ENCODE peak calls at places on chromosomes 5 and 9, in eight cellular contexts. Q is endothelial cell of umbilical vein; E is CD4-positive, alpha-beta T cell; R is right atrium auricular region; Z is MM.1S; L is colonic mucosa; M is CD8-positive, alpha-beta T cell; S is PC-9. N is an unnamed sample.

GRCh38 chr9:93223241-93224180 is 39.6 kb downstream of the WNK2 start:
- DNase-seq in Q (no peak), E (no peak), R (no peak), Z (no peak), L (peak), M (no peak), S (peak), N (peak)

GRCh38 chr9:13351768-13352386 is 72.4 kb upstream of the MPDZ start:
- DNase-seq in Q (peak), E (no peak), R (no peak), Z (peak), L (no peak), M (no peak), S (no peak), N (peak)

GRCh38 chr5:122195784-122196394 is 66.5 kb downstream of the ZNF474 start:
- DNase-seq in Q (peak), E (no peak), R (no peak), Z (peak), L (peak), M (no peak), S (peak), N (peak)

GRCh38 chr9:81182421-81182820 is 506.9 kb downstream of the TLE1 start:
- DNase-seq in Q (no peak), E (no peak), R (no peak), Z (no peak), L (no peak), M (no peak), S (no peak), N (no peak)

GRCh38 chr9:133945977-133946753 is 46.0 kb downstream of the VAV2 start:
- DNase-seq in Q (no peak), E (no peak), R (no peak), Z (no peak), L (no peak), M (no peak), S (no peak), N (no peak)

GRCh38 chr5:89946514-89946913 is 463.0 kb downstream of the CETN3 start:
- DNase-seq in Q (no peak), E (no peak), R (no peak), Z (no peak), L (no peak), M (no peak), S (no peak), N (no peak)

GRCh38 chr9:10232352-10232930 is 380.4 kb downstream of the PTPRD start:
- DNase-seq in Q (peak), E (no peak), R (no peak), Z (no peak), L (no peak), M (no peak), S (no peak), N (no peak)

GRCh38 chr9:95874303-95874988 is 1.0 kb upstream of the ERCC6L2 start:
- DNase-seq in Q (no peak), E (no peak), R (no peak), Z (no peak), L (peak), M (no peak), S (peak), N (peak)

GRCh38 chr9:129619787-129620668 is 873 bp downstream of the C9orf50 start:
- DNase-seq in Q (no peak), E (no peak), R (no peak), Z (no peak), L (no peak), M (no peak), S (peak), N (no peak)

GRCh38 chr9:98057095-98057799 is 715 bp downstream of the NANS start:
- DNase-seq in Q (peak), E (peak), R (no peak), Z (peak), L (no peak), M (peak), S (no peak), N (no peak)

GRCh38 chr5:180111273-180111695 is 39.7 kb upstream of the RNF130 start:
- DNase-seq in Q (no peak), E (no peak), R (no peak), Z (no peak), L (no peak), M (no peak), S (no peak), N (no peak)

GRCh38 chr5:164893071-164893470 is 1387.7 kb downstream of the MAT2B start:
- DNase-seq in Q (no peak), E (no peak), R (no peak), Z (no peak), L (no peak), M (no peak), S (no peak), N (no peak)

GRCh38 chr5:19986806-19987205 is 1.2 kb downstream of the CDH18 start:
- DNase-seq in Q (no peak), E (no peak), R (no peak), Z (no peak), L (no peak), M (no peak), S (no peak), N (no peak)

GRCh38 chr9:87301381-87301780 is 196.3 kb upstream of the DAPK1 start:
- DNase-seq in Q (no peak), E (no peak), R (no peak), Z (no peak), L (no peak), M (no peak), S (no peak), N (no peak)

GRCh38 chr5:167902298-167902697 is 389.1 kb upstream of the WWC1 start:
- DNase-seq in Q (no peak), E (no peak), R (no peak), Z (no peak), L (no peak), M (no peak), S (no peak), N (no peak)

GRCh38 chr9:85702881-85703280 is 38.9 kb downstream of the AGTPBP1 start:
- DNase-seq in Q (no peak), E (no peak), R (no peak), Z (no peak), L (no peak), M (no peak), S (no peak), N (no peak)

GRCh38 chr5:138950411-138951011 is 75.4 kb upstream of the LRRTM2 start:
- DNase-seq in Q (no peak), E (no peak), R (no peak), Z (no peak), L (no peak), M (no peak), S (no peak), N (no peak)

GRCh38 chr9:113237026-113237425 is 15.7 kb downstream of the SLC31A1 start:
- DNase-seq in Q (no peak), E (no peak), R (no peak), Z (no peak), L (no peak), M (no peak), S (no peak), N (no peak)

GRCh38 chr5:175059687-175060194 is 335.4 kb downstream of the MSX2 start:
- DNase-seq in Q (no peak), E (no peak), R (no peak), Z (peak), L (peak), M (no peak), S (no peak), N (no peak)

GRCh38 chr9:124355032-124355940 is 60.0 kb downstream of the PSMB7 start:
- DNase-seq in Q (no peak), E (no peak), R (no peak), Z (no peak), L (no peak), M (no peak), S (no peak), N (no peak)

GRCh38 chr5:3222924-3223323 is 372.7 kb upstream of the IRX1 start:
- DNase-seq in Q (no peak), E (no peak), R (peak), Z (no peak), L (no peak), M (no peak), S (no peak), N (no peak)

GRCh38 chr5:1399737-1400136 is 45.5 kb downstream of the SLC6A3 start:
- DNase-seq in Q (no peak), E (no peak), R (no peak), Z (no peak), L (no peak), M (no peak), S (no peak), N (no peak)

GRCh38 chr5:165031361-165031760 is 1525.9 kb downstream of the MAT2B start:
- DNase-seq in Q (no peak), E (no peak), R (no peak), Z (no peak), L (no peak), M (no peak), S (no peak), N (no peak)

GRCh38 chr5:13987843-13988464 is 43.5 kb upstream of the DNAH5 start:
- DNase-seq in Q (peak), E (no peak), R (peak), Z (peak), L (peak), M (no peak), S (peak), N (peak)

GRCh38 chr9:116656977-116657376 is 30.1 kb upstream of the TRIM32 start:
- DNase-seq in Q (no peak), E (no peak), R (no peak), Z (no peak), L (no peak), M (no peak), S (no peak), N (no peak)

GRCh38 chr5:84445049-84445685 is 60.5 kb upstream of the EDIL3 start:
- DNase-seq in Q (no peak), E (no peak), R (no peak), Z (no peak), L (no peak), M (no peak), S (no peak), N (no peak)

GRCh38 chr9:109652971-109653370 is 127.0 kb upstream of the PALM2AKAP2 start:
- DNase-seq in Q (no peak), E (no peak), R (no peak), Z (no peak), L (no peak), M (no peak), S (peak), N (peak)

GRCh38 chr9:127980056-127980705 is 608 bp downstream of the EEIG1 start:
- DNase-seq in Q (peak), E (peak), R (no peak), Z (peak), L (peak), M (peak), S (peak), N (no peak)

GRCh38 chr9:89722712-89723111 is 117.9 kb downstream of the GADD45G start:
- DNase-seq in Q (no peak), E (no peak), R (no peak), Z (no peak), L (no peak), M (no peak), S (no peak), N (no peak)

GRCh38 chr5:3119435-3119834 is 368.0 kb upstream of the IRX2 start:
- DNase-seq in Q (no peak), E (no peak), R (no peak), Z (no peak), L (no peak), M (no peak), S (no peak), N (no peak)

GRCh38 chr5:128196791-128197190 is 113.2 kb downstream of the SLC12A2 start:
- DNase-seq in Q (no peak), E (no peak), R (no peak), Z (no peak), L (no peak), M (no peak), S (no peak), N (no peak)

GRCh38 chr5:141958773-141959172 is 771 bp upstream of the PCDH12 start:
- DNase-seq in Q (peak), E (no peak), R (peak), Z (no peak), L (no peak), M (no peak), S (peak), N (no peak)

GRCh38 chr9:95450171-95451107 is 66.3 kb downstream of the PTCH1 start:
- DNase-seq in Q (no peak), E (no peak), R (no peak), Z (no peak), L (no peak), M (no peak), S (no peak), N (no peak)

GRCh38 chr5:138640855-138641254 is 65.7 kb upstream of the HSPA9 start:
- DNase-seq in Q (no peak), E (no peak), R (no peak), Z (no peak), L (no peak), M (no peak), S (no peak), N (no peak)

GRCh38 chr5:123949043-123949804 is 437.2 kb downstream of the CSNK1G3 start:
- DNase-seq in Q (no peak), E (no peak), R (no peak), Z (no peak), L (no peak), M (no peak), S (no peak), N (no peak)

GRCh38 chr9:20620658-20621552 is 1.4 kb downstream of the MLLT3 start:
- DNase-seq in Q (peak), E (peak), R (peak), Z (no peak), L (peak), M (peak), S (no peak), N (peak)

DNA sequence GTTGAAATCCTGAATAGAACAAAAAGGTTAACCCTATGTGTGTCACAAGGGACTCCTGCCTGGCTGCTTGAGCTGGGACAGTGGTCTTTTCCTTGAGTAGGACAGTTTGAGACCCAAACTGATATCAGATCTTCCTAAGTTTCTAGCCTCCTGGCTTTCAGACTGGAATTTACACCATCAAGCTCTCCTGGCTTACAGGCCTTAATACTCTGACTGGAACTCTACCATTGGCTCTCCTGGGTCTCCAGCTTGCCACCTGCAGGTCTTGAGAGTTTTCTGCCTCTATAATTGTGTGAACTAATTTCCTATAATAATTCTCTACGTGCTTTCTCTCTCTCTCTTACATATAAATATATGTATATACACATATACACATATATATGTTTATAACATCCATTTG is 112.5 kb downstream of the PRR16 start:
- DNase-seq in Q (no peak), E (no peak), R (no peak), Z (no peak), L (no peak), M (no peak), S (no peak), N (no peak)
- TF ChIP-seq CTCF in Q (no peak), E (no peak), R (no peak), Z (no peak), L (no peak), M (no peak), S (no peak), N (no peak)

GRCh38 chr9:37958154-37958553 is 54.2 kb upstream of the SLC25A51 start:
- DNase-seq in Q (no peak), E (no peak), R (no peak), Z (no peak), L (no peak), M (no peak), S (no peak), N (no peak)

GRCh38 chr9:37957664-37957953 is 53.7 kb upstream of the SLC25A51 start:
- DNase-seq in Q (no peak), E (no peak), R (no peak), Z (no peak), L (no peak), M (no peak), S (no peak), N (no peak)

GRCh38 chr9:37955781-37956422 is 52.0 kb upstream of the SLC25A51 start:
- DNase-seq in Q (no peak), E (no peak), R (no peak), Z (no peak), L (no peak), M (no peak), S (no peak), N (no peak)

GRCh38 chr9:37956904-37957663 is 53.2 kb upstream of the SLC25A51 start:
- DNase-seq in Q (no peak), E (no peak), R (no peak), Z (no peak), L (no peak), M (no peak), S (no peak), N (no peak)

DNA sequence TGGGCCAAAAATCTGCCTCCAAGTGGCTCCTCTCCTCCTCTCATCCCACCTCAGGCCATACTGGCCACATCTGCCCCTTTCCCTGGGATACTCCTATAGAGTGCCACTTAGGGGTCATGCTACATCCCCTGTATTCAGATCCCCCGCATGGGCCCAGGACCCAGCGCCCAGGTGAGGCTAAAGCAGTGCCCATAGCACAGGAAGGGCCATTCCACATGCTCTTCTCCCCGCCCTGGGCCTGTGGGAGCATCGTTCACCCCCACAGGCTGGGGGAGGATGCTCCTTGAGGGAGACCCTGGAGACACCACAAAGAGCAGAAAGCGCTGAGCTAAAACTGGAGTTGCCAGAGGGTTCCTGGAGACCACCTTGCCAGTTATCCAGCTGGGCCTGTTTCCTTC is 52.5 kb upstream of the SLC25A51 start:
- DNase-seq in Q (no peak), E (no peak), R (no peak), Z (no peak), L (no peak), M (no peak), S (no peak), N (no peak)
- H3K27ac ChIP-seq in Q (no peak), E (no peak), R (peak), Z (no peak), L (no peak), M (no peak), S (peak), N (peak)

DNA sequence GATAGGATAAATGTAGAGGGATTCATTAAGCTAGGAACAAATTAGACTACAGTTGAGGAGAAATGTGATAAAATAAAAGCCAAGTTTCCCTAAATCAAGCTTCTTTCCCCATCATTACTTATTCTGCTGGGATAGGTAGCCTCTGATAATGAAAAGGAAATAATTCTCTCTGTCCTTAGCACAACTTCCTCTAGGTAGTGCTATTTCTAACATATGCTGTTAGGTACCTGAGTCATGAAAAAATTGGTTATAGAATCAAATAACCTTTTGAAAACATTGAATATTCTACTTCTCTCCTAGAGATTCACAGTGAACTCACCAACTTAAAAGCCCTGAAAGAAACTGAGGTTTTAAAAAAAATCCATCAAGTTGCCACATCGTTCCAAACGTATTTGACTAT is 1793.1 kb downstream of the EFNA5 start:
- DNase-seq in Q (no peak), E (no peak), R (no peak), Z (no peak), L (no peak), M (no peak), S (no peak), N (peak)
- TF ChIP-seq CTCF in Q (no peak), E (no peak), R (no peak), Z (no peak), L (no peak), M (no peak), S (no peak), N (no peak)

DNA sequence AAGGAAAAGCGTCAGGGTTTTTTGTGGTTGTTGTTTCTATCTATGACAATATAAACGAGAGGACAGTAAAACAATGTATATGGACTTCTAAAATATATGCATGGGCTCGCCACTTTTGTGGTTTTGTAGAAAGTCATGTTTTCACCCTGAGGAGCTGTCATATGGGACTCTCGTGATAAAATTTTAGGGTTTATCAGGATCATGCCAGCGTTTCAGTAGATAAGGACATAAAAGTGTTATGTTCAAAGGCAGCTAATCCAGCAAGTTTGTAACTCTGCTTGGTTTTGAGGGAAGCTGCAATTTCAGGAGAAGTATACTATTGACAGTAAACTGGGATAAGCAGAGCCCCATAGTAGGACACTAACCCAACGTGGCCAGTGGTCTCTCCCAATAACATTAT is 120.3 kb downstream of the CDC42SE2 start:
- DNase-seq in Q (no peak), E (no peak), R (no peak), Z (no peak), L (no peak), M (no peak), S (no peak), N (no peak)
- H3K27ac ChIP-seq in Q (no peak), E (peak), R (no peak), Z (no peak), L (no peak), M (no peak), S (no peak), N (no peak)

DNA sequence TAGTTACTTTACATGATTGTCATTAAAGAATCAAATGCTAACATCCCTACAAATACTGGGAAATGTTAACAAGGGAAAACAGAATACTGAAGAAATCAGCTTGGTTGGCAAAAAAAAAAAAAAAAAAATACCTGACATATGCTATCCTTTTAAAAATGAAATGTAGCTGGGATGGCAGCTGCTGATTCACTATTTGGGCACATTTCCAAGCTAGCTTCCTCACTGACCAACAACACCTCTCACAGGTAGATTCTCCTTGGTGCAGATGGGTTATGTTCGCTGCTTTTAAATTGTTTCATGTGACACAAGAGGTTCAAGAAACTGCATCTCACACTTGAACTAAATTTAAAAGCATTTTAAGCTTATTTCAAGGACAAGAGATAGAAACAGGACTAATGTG is 6.1 kb upstream of the PRUNE2 start:
- DNase-seq in Q (no peak), E (no peak), R (no peak), Z (no peak), L (no peak), M (no peak), S (no peak), N (peak)
- TF ChIP-seq CTCF in Q (no peak), E (no peak), R (no peak), Z (no peak), L (no peak), M (no peak), S (no peak), N (no peak)

GRCh38 chr9:70874451-70874850 is 247.0 kb downstream of the TRPM3 start:
- DNase-seq in Q (no peak), E (no peak), R (no peak), Z (no peak), L (no peak), M (no peak), S (no peak), N (no peak)
- H3K27ac ChIP-seq in Q (no peak), E (no peak), R (no peak), Z (no peak), L (no peak), M (no peak), S (no peak), N (no peak)

GRCh38 chr5:132501629-132501956 is 11.0 kb upstream of the IRF1 start:
- DNase-seq in Q (no peak), E (no peak), R (no peak), Z (no peak), L (no peak), M (no peak), S (no peak), N (no peak)
- TF ChIP-seq CTCF in Q (no peak), E (no peak), R (no peak), Z (no peak), L (no peak), M (no peak), S (no peak), N (no peak)

N was measured in RWPE1.